ENCODE peak calls at places on chromosomes 7 and 10, in five cellular contexts. M is A549, Q is HepG2, X is K562, F is GM12878. Z is an unnamed sample.

GRCh38 chr7:46930336-46930735 is 651.6 kb downstream of the TNS3 start:
- DNase-seq in M (peak), Q (no peak), X (no peak), F (no peak), Z (no peak)

GRCh38 chr10:123614888-123615287 is 51.3 kb upstream of the GPR26 start:
- DNase-seq in M (peak), Q (peak), X (peak), F (no peak), Z (peak)

GRCh38 chr7:68581417-68581816 is 1016.9 kb upstream of the AUTS2 start:
- DNase-seq in M (no peak), Q (no peak), X (no peak), F (no peak), Z (no peak)

GRCh38 chr7:156156734-156157408 is 344.6 kb upstream of the SHH start:
- DNase-seq in M (peak), Q (peak), X (peak), F (no peak), Z (peak)

GRCh38 chr10:52318136-52318810 is 4.2 kb downstream of the DKK1 start:
- DNase-seq in M (peak), Q (no peak), X (no peak), F (no peak), Z (no peak)

GRCh38 chr10:96501985-96502384 is 11.7 kb downstream of the TLL2 start:
- DNase-seq in M (no peak), Q (peak), X (no peak), F (no peak), Z (no peak)

GRCh38 chr10:95864906-95865813 is 42.6 kb upstream of the CC2D2B start:
- DNase-seq in M (peak), Q (peak), X (peak), F (peak), Z (peak)

GRCh38 chr10:408223-408622 is 273.0 kb downstream of the ZMYND11 start:
- DNase-seq in M (no peak), Q (no peak), X (no peak), F (no peak), Z (no peak)

GRCh38 chr7:3558410-3558809 is 257.4 kb downstream of the SDK1 start:
- DNase-seq in M (no peak), Q (no peak), X (no peak), F (no peak), Z (no peak)

GRCh38 chr10:69801094-69801433 is 642 bp upstream of the COL13A1 start:
- DNase-seq in M (peak), Q (peak), X (peak), F (no peak), Z (peak)

GRCh38 chr7:11702938-11703337 is 129.1 kb downstream of the THSD7A start:
- DNase-seq in M (no peak), Q (no peak), X (no peak), F (no peak), Z (no peak)

GRCh38 chr10:71531485-71532446 is 135.0 kb downstream of the CDH23 start:
- DNase-seq in M (no peak), Q (no peak), X (no peak), F (no peak), Z (no peak)

GRCh38 chr10:109115179-109115578 is 808.1 kb downstream of the XPNPEP1 start:
- DNase-seq in M (no peak), Q (no peak), X (no peak), F (no peak), Z (no peak)

GRCh38 chr10:92689663-92690210 is at the start of gene HHEX:
- DNase-seq in M (peak), Q (peak), X (peak), F (no peak), Z (no peak)

GRCh38 chr10:71634531-71635164 is 84.9 kb downstream of the C10orf105 start:
- DNase-seq in M (no peak), Q (no peak), X (no peak), F (no peak), Z (no peak)

GRCh38 chr10:117968354-117969182 is 78.2 kb downstream of the RAB11FIP2 start:
- DNase-seq in M (no peak), Q (peak), X (peak), F (no peak), Z (no peak)

GRCh38 chr10:79244841-79245504 is 102.3 kb upstream of the PPIF start:
- DNase-seq in M (no peak), Q (no peak), X (no peak), F (peak), Z (no peak)

GRCh38 chr7:54944179-54944578 is 74.6 kb upstream of the EGFR start:
- DNase-seq in M (no peak), Q (no peak), X (no peak), F (no peak), Z (no peak)

GRCh38 chr10:93850484-93851015 is 43.2 kb upstream of the SLC35G1 start:
- DNase-seq in M (no peak), Q (no peak), X (no peak), F (no peak), Z (peak)
- TF ChIP-seq JUNB in M (no peak), Q (no peak), X (no peak), F (no peak), Z (no peak)

GRCh38 chr7:98922392-98923107 is 44.2 kb downstream of the TRRAP start:
- DNase-seq in M (peak), Q (peak), X (peak), F (no peak), Z (no peak)
- TF ChIP-seq CTCF in M (no peak), Q (peak), X (no peak), F (no peak), Z (no peak)

DNA sequence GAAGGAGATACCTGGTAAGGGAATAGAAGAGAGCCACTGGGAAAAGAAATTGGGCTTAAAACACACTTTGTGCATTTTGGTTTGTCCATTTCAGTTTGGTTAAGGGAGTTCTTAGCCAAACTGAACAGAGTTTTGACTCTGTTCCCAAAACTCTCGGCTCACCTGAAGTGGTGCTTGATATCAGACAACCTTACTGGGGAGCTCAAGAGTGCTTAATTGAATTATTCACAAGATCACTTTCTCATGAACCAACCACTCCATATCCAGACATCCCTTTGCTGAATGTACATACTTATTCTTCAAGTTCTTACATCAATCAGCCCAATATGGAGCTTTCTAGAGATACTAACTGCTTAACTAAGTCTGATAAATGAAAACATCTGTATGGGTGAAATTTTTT is 413.1 kb downstream of the GRM8 start:
- DNase-seq in M (no peak), Q (no peak), X (no peak), F (no peak), Z (no peak)
- H3K4me3 ChIP-seq in M (no peak), Q (no peak), X (no peak), F (no peak), Z (no peak)

GRCh38 chr7:77348371-77348813 is 67.8 kb downstream of the GSAP start:
- DNase-seq in M (no peak), Q (no peak), X (no peak), F (no peak), Z (no peak)
- TF ChIP-seq JUNB in M (no peak), Q (no peak), X (no peak), F (no peak), Z (no peak)

DNA sequence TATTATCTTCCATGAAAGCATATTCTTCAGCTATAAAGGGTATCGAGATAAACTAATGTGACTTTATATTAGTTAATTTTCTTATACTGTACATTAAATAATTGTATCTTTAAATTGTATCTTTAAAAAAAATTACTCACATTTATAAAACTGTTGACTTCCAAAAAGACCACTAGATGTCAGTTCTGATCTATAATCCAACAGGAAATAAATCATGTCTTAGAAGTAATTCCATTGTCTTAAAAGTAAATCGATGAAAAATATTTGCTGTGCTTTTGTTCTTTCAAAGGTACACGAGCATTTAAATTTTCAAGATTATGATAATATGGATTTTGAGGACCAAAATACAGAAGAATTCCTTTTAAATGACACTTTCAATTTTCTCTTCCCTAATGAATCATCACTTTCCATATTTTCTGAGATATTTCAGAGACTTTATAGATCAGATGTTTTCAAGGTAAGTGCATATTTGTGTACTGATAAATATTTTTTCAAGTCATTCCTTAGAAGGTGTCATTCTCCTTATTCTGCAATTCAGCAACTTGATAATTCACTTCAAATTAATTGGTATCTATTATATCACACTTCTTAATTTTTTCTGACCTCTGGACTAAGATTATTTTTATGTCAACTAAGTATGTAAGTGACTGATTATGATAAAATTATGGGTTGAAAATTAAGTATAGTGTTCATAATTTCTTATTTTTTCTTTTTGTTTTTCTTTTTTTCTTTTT is 138.5 kb downstream of the CPED1 start:
- DNase-seq in M (peak), Q (no peak), X (no peak), F (no peak), Z (peak)
- TF ChIP-seq CTCF in M (peak), Q (no peak), X (no peak), F (peak), Z (no peak)

GRCh38 chr10:30850776-30851175 is 180.9 kb downstream of the ZNF438 start:
- DNase-seq in M (no peak), Q (no peak), X (no peak), F (no peak), Z (no peak)

GRCh38 chr10:30847642-30848041 is 184.0 kb downstream of the ZNF438 start:
- DNase-seq in M (no peak), Q (no peak), X (no peak), F (no peak), Z (no peak)

GRCh38 chr10:30848396-30849032 is 183.2 kb downstream of the ZNF438 start:
- DNase-seq in M (no peak), Q (no peak), X (no peak), F (no peak), Z (no peak)

GRCh38 chr10:30847199-30847598 is 184.5 kb downstream of the ZNF438 start:
- DNase-seq in M (no peak), Q (no peak), X (no peak), F (no peak), Z (no peak)

GRCh38 chr10:30849636-30850035 is 182.0 kb downstream of the ZNF438 start:
- DNase-seq in M (no peak), Q (no peak), X (no peak), F (no peak), Z (no peak)
- H3K4me3 ChIP-seq in M (no peak), Q (no peak), X (no peak), F (no peak), Z (no peak)

GRCh38 chr10:124647421-124648130 is 96.6 kb downstream of the FAM53B start:
- DNase-seq in M (peak), Q (peak), X (peak), F (peak), Z (no peak)

GRCh38 chr10:124644771-124645170 is 99.4 kb downstream of the FAM53B start:
- DNase-seq in M (no peak), Q (no peak), X (no peak), F (no peak), Z (peak)

GRCh38 chr10:124645496-124646095 is 98.6 kb downstream of the FAM53B start:
- DNase-seq in M (no peak), Q (no peak), X (no peak), F (no peak), Z (no peak)

GRCh38 chr10:124648131-124648475 is 96.1 kb downstream of the FAM53B start:
- DNase-seq in M (no peak), Q (no peak), X (no peak), F (no peak), Z (no peak)

DNA sequence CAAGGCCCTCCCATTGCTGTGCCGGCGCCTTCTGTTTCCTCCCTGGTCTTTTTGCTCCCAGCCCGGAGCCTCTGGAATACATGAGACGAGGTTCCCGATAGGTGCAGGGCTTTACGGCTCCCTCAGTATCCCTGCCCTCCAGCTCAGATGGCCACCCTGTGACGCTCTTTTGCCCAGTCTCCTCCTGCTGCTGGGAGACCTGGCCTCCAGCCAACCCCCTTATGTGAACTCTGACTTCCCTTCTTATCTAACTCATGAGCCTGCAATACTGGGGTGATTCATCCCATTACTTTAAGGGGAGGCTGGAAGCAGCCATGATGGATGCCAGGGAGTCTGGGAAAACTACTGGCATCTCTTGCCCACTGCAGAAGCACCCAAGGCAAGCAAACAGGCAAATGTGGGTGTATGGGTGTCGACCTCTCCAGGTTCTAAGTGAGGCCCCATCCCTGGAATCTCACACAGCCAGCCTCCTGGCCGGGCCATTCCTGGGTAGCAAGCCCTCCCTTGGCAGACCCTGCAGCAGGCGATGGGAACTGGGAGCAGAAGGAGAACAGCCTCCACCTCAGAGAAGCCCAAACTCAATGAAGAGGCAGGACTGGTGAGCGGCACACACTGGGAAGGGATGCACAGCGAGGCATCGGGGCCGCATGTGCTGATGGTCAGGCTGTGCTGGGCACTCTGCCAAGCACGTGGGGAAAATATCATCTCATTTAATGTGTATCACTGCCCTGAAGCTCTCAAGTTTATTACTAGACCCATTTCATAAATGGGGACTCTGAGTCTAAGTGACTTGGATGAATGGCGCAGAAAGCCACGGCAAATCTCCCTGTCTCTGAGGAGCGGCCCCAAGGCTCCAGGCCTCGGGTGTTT is 97.5 kb downstream of the FAM53B start:
- DNase-seq in M (peak), Q (peak), X (peak), F (no peak), Z (no peak)
- TF ChIP-seq JUNB in M (no peak), Q (no peak), X (no peak), F (no peak), Z (no peak)

Z was measured in GM23338.